ENCODE peak calls at places on chromosomes 16 and 17, in seven cellular contexts. J, O, E, G, V, T and B are unnamed samples.

GRCh38 chr16:8763083-8763482 is 34.4 kb downstream of the TMEM186 start:
- DNase-seq in J (no peak), T (no peak), V (no peak), G (no peak), O (no peak), E (no peak), B (no peak)

GRCh38 chr17:73137376-73137775 is 27.4 kb upstream of the SSTR2 start:
- DNase-seq in T (no peak), E (no peak), J (no peak), V (no peak), G (no peak), O (no peak), B (no peak)

GRCh38 chr17:40109471-40109824 is 9.1 kb upstream of the NR1D1 start:
- DNase-seq in G (no peak), E (no peak), J (no peak), O (no peak), V (no peak), T (no peak), B (no peak)

GRCh38 chr16:87161822-87162676 is 155.1 kb downstream of the C16orf95 start:
- DNase-seq in V (peak; percentile 38), J (no peak), E (no peak), T (no peak), O (no peak), G (no peak), B (no peak)

GRCh38 chr16:47057631-47057996 is 84.1 kb upstream of the DNAJA2 start:
- DNase-seq in O (no peak), E (no peak), V (no peak), T (no peak), J (no peak), G (no peak), B (peak; percentile 8)

GRCh38 chr16:67202956-67203493 is 4.1 kb downstream of the ELMO3 start:
- DNase-seq in E (no peak), V (no peak), O (no peak), G (no peak), J (no peak), T (no peak), B (no peak)

GRCh38 chr17:78769200-78769773 is 12.8 kb downstream of the CYTH1 start:
- DNase-seq in T (no peak), J (no peak), E (no peak), O (no peak), V (no peak), G (no peak), B (no peak)

GRCh38 chr16:68704232-68704867 is 32.7 kb upstream of the CDH1 start:
- DNase-seq in V (peak; percentile 83), O (peak; percentile 54), E (peak; percentile 59), J (peak; percentile 72), T (peak; percentile 63), G (no peak), B (peak; percentile 91)

GRCh38 chr16:102060-102855 is 24.2 kb downstream of the MPG start:
- DNase-seq in J (no peak), G (peak; percentile 61), O (no peak), V (no peak), T (no peak), E (peak; percentile 53), B (peak; percentile 85)

GRCh38 chr16:9680968-9681367 is 501.3 kb downstream of the GRIN2A start:
- DNase-seq in J (no peak), V (no peak), G (no peak), E (no peak), O (no peak), T (no peak), B (no peak)

GRCh38 chr17:8922451-8922850 is 43.1 kb downstream of the PIK3R5 start:
- DNase-seq in J (no peak), E (peak; percentile 97), G (no peak), O (no peak), V (no peak), T (peak; percentile 71), B (no peak)

GRCh38 chr17:82114872-82115271 is 16.8 kb upstream of the FASN start:
- DNase-seq in V (no peak), O (no peak), T (no peak), E (no peak), J (no peak), G (no peak), B (no peak)

GRCh38 chr17:75277664-75278071 is 6.6 kb upstream of the MIF4GD start:
- DNase-seq in T (peak; percentile 68), G (no peak), E (peak; percentile 47), V (no peak), J (no peak), O (no peak), B (no peak)

GRCh38 chr16:14672403-14672971 is 21.6 kb downstream of the PLA2G10 start:
- DNase-seq in O (no peak), G (no peak), V (no peak), J (no peak), E (no peak), T (no peak), B (peak; percentile 10)

GRCh38 chr17:48576479-48577309 is 1.5 kb downstream of the HOXB4 start:
- DNase-seq in T (no peak), V (no peak), O (no peak), J (no peak), E (peak; percentile 68), G (no peak), B (peak; percentile 83)

GRCh38 chr16:59783191-59783590 is 1049.1 kb upstream of the GOT2 start:
- DNase-seq in O (no peak), G (no peak), T (peak; percentile 65), E (no peak), J (no peak), V (no peak), B (no peak)

GRCh38 chr16:11604783-11605563 is 18.3 kb upstream of the LITAF start:
- DNase-seq in V (peak; percentile 62), T (no peak), E (no peak), J (no peak), O (no peak), G (no peak), B (peak; percentile 90)

GRCh38 chr17:18992454-18993130 is 12.0 kb downstream of the FAM83G start:
- DNase-seq in T (no peak), J (no peak), E (no peak), G (no peak), V (peak; percentile 88), O (peak; percentile 46), B (no peak)

GRCh38 chr16:81366316-81366932 is 51.7 kb downstream of the GAN start:
- DNase-seq in E (peak; percentile 60), V (no peak), G (no peak), T (peak; percentile 53), O (no peak), J (peak; percentile 9), B (no peak)

GRCh38 chr16:79528281-79528680 is 72.3 kb downstream of the MAF start:
- DNase-seq in V (no peak), E (no peak), J (no peak), O (no peak), G (no peak), T (no peak), B (no peak)

GRCh38 chr16:87276926-87277325 is 40.3 kb downstream of the C16orf95 start:
- DNase-seq in E (no peak), G (no peak), J (no peak), O (no peak), T (no peak), V (no peak), B (no peak)

GRCh38 chr16:2090819-2091721 is 43.3 kb downstream of the TSC2 start:
- DNase-seq in O (no peak), T (no peak), V (no peak), E (peak; percentile 46), G (no peak), J (no peak), B (peak; percentile 95)

GRCh38 chr17:82495844-82496528 is 23.5 kb upstream of the FOXK2 start:
- DNase-seq in T (no peak), E (no peak), G (no peak), J (no peak), O (no peak), V (no peak), B (no peak)

GRCh38 chr17:74164446-74165045 is 38.9 kb upstream of the RPL38 start:
- DNase-seq in T (no peak), J (no peak), G (no peak), E (no peak), V (no peak), O (no peak), B (no peak)

GRCh38 chr17:62968445-62968923 is 2.4 kb downstream of the TANC2 start:
- DNase-seq in J (peak; percentile 65), V (no peak), T (peak; percentile 91), G (no peak), E (peak; percentile 93), O (no peak), B (no peak)

GRCh38 chr16:31428638-31429247 is 583 bp upstream of the COX6A2 start:
- DNase-seq in J (no peak), E (no peak), G (no peak), T (no peak), O (no peak), V (no peak), B (peak; percentile 4)

GRCh38 chr16:13672196-13672595 is 247.8 kb upstream of the ERCC4 start:
- DNase-seq in O (no peak), E (no peak), V (no peak), T (no peak), G (no peak), J (no peak), B (no peak)

GRCh38 chr16:53081032-53081424 is 26.2 kb downstream of the CHD9 start:
- DNase-seq in V (no peak), G (no peak), O (no peak), T (no peak), J (no peak), E (no peak), B (no peak)